ENCODE peak calls at places on chromosomes 2 and 18, in five cellular contexts. C is A549, A is IMR-90, U is heart right ventricle, K is SK-N-SH. I is an unnamed sample. For H3K9me3, the result is how much of the 10 kb centered on the place peaks cover.

GRCh38 chr18:57446322-57446721 is 11.1 kb downstream of the ONECUT2 start:
- DNase-seq in K (no peak), A (peak), C (peak), U (no peak), I (no peak)

GRCh38 chr2:85710687-85711577 is 16.8 kb downstream of the GNLY start:
- DNase-seq in C (no peak), K (no peak), A (no peak), U (peak), I (no peak)

GRCh38 chr18:35577045-35577848 is 4.3 kb upstream of the GALNT1 start:
- DNase-seq in U (no peak), C (no peak), A (no peak), K (no peak), I (no peak)

GRCh38 chr2:4507706-4508105 is 804.3 kb downstream of the DCDC2C start:
- DNase-seq in C (no peak), U (no peak), K (no peak), A (no peak), I (no peak)

GRCh38 chr2:11104794-11105660 is 50.2 kb upstream of the SLC66A3 start:
- DNase-seq in A (no peak), K (no peak), U (no peak), C (no peak), I (no peak)

GRCh38 chr18:21117385-21118135 is 5.9 kb upstream of the ROCK1 start:
- DNase-seq in K (no peak), A (peak), U (no peak), C (no peak), I (no peak)

GRCh38 chr2:73468376-73468775 is 82.7 kb downstream of the ALMS1 start:
- DNase-seq in C (no peak), U (no peak), A (no peak), K (no peak), I (no peak)

GRCh38 chr2:28362991-28363521 is 29.6 kb upstream of the FOSL2 start:
- DNase-seq in U (no peak), A (no peak), K (no peak), C (no peak), I (no peak)

GRCh38 chr2:235533616-235534385 is 40.0 kb downstream of the AGAP1 start:
- DNase-seq in K (no peak), U (no peak), C (no peak), A (no peak), I (no peak)

GRCh38 chr2:222592176-222592575 is 63.7 kb downstream of the FARSB start:
- DNase-seq in C (no peak), U (no peak), A (no peak), K (no peak), I (no peak)

GRCh38 chr2:84919885-84920580 is 14.6 kb downstream of the TMSB10 start:
- DNase-seq in C (peak), A (peak), K (no peak), U (no peak), I (no peak)

GRCh38 chr18:67520276-67521035 is 3.9 kb upstream of the DSEL start:
- DNase-seq in K (no peak), A (peak), U (no peak), C (no peak), I (no peak)

GRCh38 chr18:51350081-51350480 is 152.6 kb upstream of the MEX3C start:
- DNase-seq in C (no peak), K (no peak), U (no peak), A (no peak), I (no peak)

GRCh38 chr18:73827801-73828200 is 319.8 kb downstream of the FBXO15 start:
- DNase-seq in K (no peak), A (peak), U (no peak), C (no peak), I (no peak)

GRCh38 chr2:46545015-46545839 is 65.9 kb downstream of the TMEM247 start:
- DNase-seq in A (no peak), C (no peak), K (no peak), U (no peak), I (no peak)

GRCh38 chr2:85437488-85438290 is 19.2 kb downstream of the SH2D6 start:
- DNase-seq in K (peak), C (peak), A (peak), U (peak), I (no peak)

GRCh38 chr2:236507393-236508085 is 62.1 kb upstream of the ACKR3 start:
- DNase-seq in A (no peak), K (peak), C (no peak), U (peak), I (no peak)

GRCh38 chr2:25098558-25099486 is 56.9 kb downstream of the EFR3B start:
- DNase-seq in U (peak), K (no peak), C (peak), A (peak), I (no peak)

GRCh38 chr2:155895016-155895415 is 437.5 kb downstream of the NR4A2 start:
- DNase-seq in C (no peak), K (no peak), U (no peak), A (no peak), I (no peak)

GRCh38 chr2:216710531-216711282 is 15.4 kb upstream of the IGFBP5 start:
- DNase-seq in U (peak), A (peak), K (no peak), C (no peak), I (no peak)

DNA sequence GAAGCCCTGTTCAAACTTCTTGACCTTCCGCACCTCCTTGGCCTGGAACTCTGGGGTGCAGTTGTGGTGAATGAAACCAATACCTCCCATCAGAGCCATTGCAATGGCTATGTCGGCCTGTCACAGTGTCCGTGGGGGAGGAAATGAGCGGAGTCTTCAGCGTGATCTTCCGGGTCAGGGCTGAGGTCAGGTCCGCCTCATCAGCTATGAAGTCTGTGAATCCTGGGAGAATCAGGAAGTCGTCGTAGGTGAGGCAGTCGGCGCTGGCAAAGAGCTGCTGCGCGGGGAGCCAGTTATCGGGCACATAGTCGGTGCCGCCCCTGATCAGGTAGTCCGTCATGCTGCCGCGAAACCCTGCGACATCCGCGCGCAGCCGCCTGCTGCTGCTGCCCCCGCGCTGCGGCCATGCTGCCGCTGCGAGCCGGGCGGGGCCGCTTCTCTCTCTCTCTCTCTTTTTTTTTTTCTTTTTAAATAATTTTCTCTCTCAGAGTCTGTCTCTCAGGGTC is 154.1 kb upstream of the ZSWIM2 start:
- DNase-seq in U (no peak), K (no peak), A (no peak), C (no peak), I (no peak)
- H3K4me3 ChIP-seq in U (peak), K (no peak), A (peak), C (no peak), I (peak)

GRCh38 chr2:170712653-170713279 is 2.4 kb upstream of the SP5 start:
- DNase-seq in A (no peak), U (no peak), K (no peak), C (no peak), I (no peak)
- H3K9me3 ChIP-seq in A (under half), U (under half), K (under half), C (under half), I (under half)

GRCh38 chr2:167681646-167682045 is 565.7 kb downstream of the STK39 start:
- DNase-seq in K (no peak), A (no peak), C (no peak), U (no peak), I (no peak)
- H3K27ac ChIP-seq in K (peak), A (no peak), C (no peak), U (no peak), I (no peak)

DNA sequence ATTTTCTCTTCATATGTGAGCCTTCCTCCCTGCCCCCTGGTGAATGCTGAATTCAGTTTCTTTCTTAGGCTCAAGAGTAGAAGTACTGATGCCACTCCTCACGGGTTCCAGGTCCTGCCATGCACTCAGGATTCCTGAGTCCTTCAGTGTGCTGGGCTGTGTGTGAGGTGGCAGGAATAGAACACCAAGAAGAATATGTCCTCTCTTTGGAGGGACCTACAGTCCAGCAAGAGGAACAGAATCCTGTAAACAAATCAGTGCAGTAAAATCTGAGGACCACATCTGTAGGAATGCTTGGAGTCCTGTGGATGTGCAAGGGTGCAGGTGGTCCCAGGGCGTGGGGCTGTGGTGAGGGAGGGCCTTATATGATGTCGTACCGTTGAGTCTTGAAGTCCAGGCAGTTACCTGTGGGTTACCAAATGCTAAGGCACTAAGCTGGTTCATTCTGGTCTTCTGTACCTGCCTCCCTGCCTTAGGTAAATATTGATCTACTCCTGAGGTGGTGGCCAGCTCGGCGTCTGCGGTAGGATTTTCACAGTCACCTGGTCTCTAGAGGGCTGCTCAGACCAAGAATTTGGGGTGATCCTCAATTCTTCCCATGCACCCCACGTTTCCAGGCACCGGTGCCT is 5.5 kb downstream of the ASAP2 start:
- DNase-seq in K (no peak), C (no peak), U (no peak), A (no peak), I (no peak)
- H3K4me3 ChIP-seq in K (no peak), C (no peak), U (no peak), A (no peak), I (peak)

GRCh38 chr18:80023173-80023572 is 11.1 kb upstream of the RBFA start:
- DNase-seq in K (no peak), C (peak), U (no peak), A (no peak), I (no peak)
- H3K9me3 ChIP-seq in K (under half), C (under half), U (under half), A (half or more), I (half or more)

GRCh38 chr18:456361-456821 is 44.1 kb downstream of the COLEC12 start:
- DNase-seq in K (no peak), U (peak), A (peak), C (no peak), I (no peak)
- H3K27ac ChIP-seq in K (no peak), U (peak), A (peak), C (no peak), I (peak)